ENCODE peak calls at places on chromosome 3, in nine cellular contexts. One of them, this sample, is unnamed.

GRCh38 chr3:64460877-64461276 is 226.9 kb downstream of the ADAMTS9 start:
- DNase-seq in lower leg skin: no peak
- DNase-seq in sigmoid colon: no peak
- DNase-seq in brain microvascular endothelial cell: peak; percentile 96
- DNase-seq in nephron progenitor cell: no peak
- DNase-seq in foreskin keratinocyte: no peak
- DNase-seq in AG09309: peak; percentile 85
- DNase-seq in fibroblast of pulmonary artery: peak; percentile 60
- DNase-seq in foreskin fibroblast: peak; percentile 71
- DNase-seq in this sample: no peak

GRCh38 chr3:113534365-113534764 is 2.0 kb downstream of the SIDT1 start:
- DNase-seq in sigmoid colon: no peak
- DNase-seq in lower leg skin: no peak
- DNase-seq in foreskin fibroblast: no peak
- DNase-seq in brain microvascular endothelial cell: no peak
- DNase-seq in nephron progenitor cell: no peak
- DNase-seq in fibroblast of pulmonary artery: no peak
- DNase-seq in AG09309: no peak
- DNase-seq in foreskin keratinocyte: no peak
- DNase-seq in this sample: no peak

GRCh38 chr3:39981547-39982184 is 172.3 kb downstream of the MYRIP start:
- DNase-seq in foreskin fibroblast: peak; percentile 40
- DNase-seq in fibroblast of pulmonary artery: peak; percentile 9
- DNase-seq in AG09309: no peak
- DNase-seq in nephron progenitor cell: no peak
- DNase-seq in sigmoid colon: no peak
- DNase-seq in lower leg skin: no peak
- DNase-seq in brain microvascular endothelial cell: no peak
- DNase-seq in foreskin keratinocyte: no peak
- DNase-seq in this sample: no peak

GRCh38 chr3:118165413-118165812 is 869.2 kb downstream of the IGSF11 start:
- DNase-seq in brain microvascular endothelial cell: no peak
- DNase-seq in fibroblast of pulmonary artery: no peak
- DNase-seq in foreskin fibroblast: no peak
- DNase-seq in lower leg skin: no peak
- DNase-seq in foreskin keratinocyte: peak; percentile 75
- DNase-seq in AG09309: no peak
- DNase-seq in sigmoid colon: no peak
- DNase-seq in nephron progenitor cell: no peak
- DNase-seq in this sample: no peak

GRCh38 chr3:16741890-16742289 is 136.7 kb upstream of the DAZL start:
- DNase-seq in foreskin keratinocyte: no peak
- DNase-seq in foreskin fibroblast: no peak
- DNase-seq in fibroblast of pulmonary artery: peak; percentile 20
- DNase-seq in AG09309: no peak
- DNase-seq in brain microvascular endothelial cell: peak; percentile 76
- DNase-seq in lower leg skin: no peak
- DNase-seq in sigmoid colon: no peak
- DNase-seq in nephron progenitor cell: no peak
- DNase-seq in this sample: no peak

GRCh38 chr3:194540268-194540937 is 53.6 kb upstream of the ATP13A3 start:
- DNase-seq in nephron progenitor cell: no peak
- DNase-seq in foreskin fibroblast: peak; percentile 44
- DNase-seq in sigmoid colon: no peak
- DNase-seq in foreskin keratinocyte: no peak
- DNase-seq in lower leg skin: peak; percentile 30
- DNase-seq in brain microvascular endothelial cell: no peak
- DNase-seq in AG09309: no peak
- DNase-seq in fibroblast of pulmonary artery: peak; percentile 39
- DNase-seq in this sample: no peak

GRCh38 chr3:25457642-25458419 is 29.8 kb downstream of the RARB start:
- DNase-seq in nephron progenitor cell: no peak
- DNase-seq in sigmoid colon: no peak
- DNase-seq in lower leg skin: no peak
- DNase-seq in foreskin fibroblast: peak; percentile 37
- DNase-seq in foreskin keratinocyte: peak; percentile 54
- DNase-seq in fibroblast of pulmonary artery: no peak
- DNase-seq in brain microvascular endothelial cell: no peak
- DNase-seq in AG09309: no peak
- DNase-seq in this sample: no peak

GRCh38 chr3:191637611-191638010 is 176.6 kb downstream of the PYDC2 start:
- DNase-seq in foreskin fibroblast: no peak
- DNase-seq in sigmoid colon: no peak
- DNase-seq in nephron progenitor cell: no peak
- DNase-seq in brain microvascular endothelial cell: no peak
- DNase-seq in AG09309: no peak
- DNase-seq in fibroblast of pulmonary artery: no peak
- DNase-seq in lower leg skin: no peak
- DNase-seq in foreskin keratinocyte: no peak
- DNase-seq in this sample: no peak

GRCh38 chr3:40464339-40465110 is 7.4 kb downstream of the RPL14 start:
- DNase-seq in sigmoid colon: no peak
- DNase-seq in foreskin fibroblast: peak; percentile 16
- DNase-seq in AG09309: no peak
- DNase-seq in lower leg skin: no peak
- DNase-seq in foreskin keratinocyte: no peak
- DNase-seq in nephron progenitor cell: no peak
- DNase-seq in fibroblast of pulmonary artery: no peak
- DNase-seq in brain microvascular endothelial cell: no peak
- DNase-seq in this sample: no peak

GRCh38 chr3:46965151-46965550 is 11.4 kb downstream of the CCDC12 start:
- DNase-seq in foreskin keratinocyte: no peak
- DNase-seq in nephron progenitor cell: no peak
- DNase-seq in foreskin fibroblast: no peak
- DNase-seq in fibroblast of pulmonary artery: no peak
- DNase-seq in lower leg skin: no peak
- DNase-seq in AG09309: no peak
- DNase-seq in sigmoid colon: no peak
- DNase-seq in brain microvascular endothelial cell: no peak
- DNase-seq in this sample: no peak

GRCh38 chr3:181712505-181713299 is 977 bp downstream of the SOX2 start:
- DNase-seq in foreskin fibroblast: peak; percentile 24
- DNase-seq in AG09309: no peak
- DNase-seq in brain microvascular endothelial cell: no peak
- DNase-seq in lower leg skin: no peak
- DNase-seq in foreskin keratinocyte: peak; percentile 50
- DNase-seq in sigmoid colon: no peak
- DNase-seq in fibroblast of pulmonary artery: no peak
- DNase-seq in nephron progenitor cell: peak; percentile 59
- DNase-seq in this sample: peak; percentile 75

GRCh38 chr3:18426597-18426996 is 1.5 kb upstream of the SATB1 start:
- DNase-seq in brain microvascular endothelial cell: no peak
- DNase-seq in AG09309: no peak
- DNase-seq in foreskin fibroblast: no peak
- DNase-seq in sigmoid colon: no peak
- DNase-seq in lower leg skin: no peak
- DNase-seq in nephron progenitor cell: no peak
- DNase-seq in foreskin keratinocyte: no peak
- DNase-seq in fibroblast of pulmonary artery: no peak
- DNase-seq in this sample: no peak
- TF ChIP-seq CTCF in brain microvascular endothelial cell: no peak
- TF ChIP-seq CTCF in AG09309: no peak
- TF ChIP-seq CTCF in foreskin fibroblast: no peak
- TF ChIP-seq CTCF in sigmoid colon: no peak
- TF ChIP-seq CTCF in lower leg skin: no peak
- TF ChIP-seq CTCF in nephron progenitor cell: no peak
- TF ChIP-seq CTCF in foreskin keratinocyte: no peak
- TF ChIP-seq CTCF in fibroblast of pulmonary artery: no peak
- TF ChIP-seq CTCF in this sample: no peak

GRCh38 chr3:127834771-127835170 is 12.5 kb upstream of the MGLL start:
- DNase-seq in nephron progenitor cell: no peak
- DNase-seq in foreskin keratinocyte: no peak
- DNase-seq in lower leg skin: no peak
- DNase-seq in foreskin fibroblast: no peak
- DNase-seq in sigmoid colon: no peak
- DNase-seq in brain microvascular endothelial cell: no peak
- DNase-seq in fibroblast of pulmonary artery: no peak
- DNase-seq in AG09309: no peak
- DNase-seq in this sample: no peak

GRCh38 chr3:127833281-127834032 is 11.1 kb upstream of the MGLL start:
- DNase-seq in lower leg skin: no peak
- DNase-seq in foreskin fibroblast: no peak
- DNase-seq in sigmoid colon: no peak
- DNase-seq in fibroblast of pulmonary artery: no peak
- DNase-seq in brain microvascular endothelial cell: no peak
- DNase-seq in foreskin keratinocyte: peak; percentile 84
- DNase-seq in nephron progenitor cell: no peak
- DNase-seq in AG09309: no peak
- DNase-seq in this sample: no peak

GRCh38 chr3:127840671-127841070 is 18.4 kb upstream of the MGLL start:
- DNase-seq in foreskin fibroblast: no peak
- DNase-seq in fibroblast of pulmonary artery: no peak
- DNase-seq in nephron progenitor cell: no peak
- DNase-seq in lower leg skin: no peak
- DNase-seq in AG09309: no peak
- DNase-seq in foreskin keratinocyte: no peak
- DNase-seq in sigmoid colon: no peak
- DNase-seq in brain microvascular endothelial cell: no peak
- DNase-seq in this sample: no peak

GRCh38 chr3:127839099-127839498 is 16.8 kb upstream of the MGLL start:
- DNase-seq in nephron progenitor cell: no peak
- DNase-seq in foreskin keratinocyte: no peak
- DNase-seq in brain microvascular endothelial cell: no peak
- DNase-seq in lower leg skin: no peak
- DNase-seq in foreskin fibroblast: no peak
- DNase-seq in AG09309: no peak
- DNase-seq in fibroblast of pulmonary artery: no peak
- DNase-seq in sigmoid colon: no peak
- DNase-seq in this sample: no peak

DNA sequence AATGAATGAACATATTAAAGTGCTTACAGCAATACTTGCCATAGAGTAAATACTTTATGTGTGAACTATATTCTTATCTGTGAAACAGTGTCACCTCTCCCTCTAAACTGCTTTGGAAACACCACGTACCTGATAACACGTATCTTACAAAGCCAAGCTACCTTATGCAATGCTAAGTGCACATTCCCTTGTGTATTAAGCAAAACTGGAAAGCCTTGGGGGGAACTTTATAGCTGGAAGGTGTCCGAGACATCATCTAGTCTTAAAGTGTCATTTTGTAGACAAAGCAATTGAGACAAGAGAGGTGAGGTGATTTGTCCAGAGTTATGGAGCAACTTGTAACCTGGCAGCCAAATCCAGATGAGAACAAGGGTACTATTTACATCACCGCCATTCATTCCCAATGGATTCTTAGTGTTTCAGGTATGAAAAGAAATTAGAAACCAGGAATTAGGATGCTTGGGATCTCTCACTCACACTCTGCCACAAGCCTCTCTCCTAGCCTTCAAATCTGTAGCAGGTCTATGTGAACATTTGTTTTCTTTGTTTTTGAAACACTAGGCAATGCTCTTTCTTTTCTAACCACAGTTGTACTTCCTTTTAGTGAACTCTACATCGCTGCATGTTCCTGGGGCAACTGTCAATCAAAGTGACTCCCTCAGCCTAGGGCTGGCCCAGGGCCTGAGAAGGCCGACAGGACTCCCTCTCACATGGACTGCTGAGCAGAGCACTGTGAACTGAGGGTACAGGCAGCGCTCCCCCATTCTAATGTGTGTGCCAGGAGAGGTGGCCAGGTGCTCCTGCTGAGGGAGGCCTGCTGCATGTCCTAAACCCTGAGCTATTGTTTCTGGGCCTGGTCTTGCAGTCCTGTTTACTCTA is 13.9 kb upstream of the MGLL start:
- DNase-seq in lower leg skin: no peak
- DNase-seq in sigmoid colon: no peak
- DNase-seq in foreskin keratinocyte: no peak
- DNase-seq in AG09309: no peak
- DNase-seq in brain microvascular endothelial cell: no peak
- DNase-seq in fibroblast of pulmonary artery: no peak
- DNase-seq in foreskin fibroblast: no peak
- DNase-seq in nephron progenitor cell: no peak
- DNase-seq in this sample: no peak
- TF ChIP-seq CTCF in lower leg skin: no peak
- TF ChIP-seq CTCF in sigmoid colon: no peak
- TF ChIP-seq CTCF in foreskin keratinocyte: no peak
- TF ChIP-seq CTCF in AG09309: no peak
- TF ChIP-seq CTCF in brain microvascular endothelial cell: no peak
- TF ChIP-seq CTCF in fibroblast of pulmonary artery: no peak
- TF ChIP-seq CTCF in foreskin fibroblast: no peak
- TF ChIP-seq CTCF in nephron progenitor cell: no peak
- TF ChIP-seq CTCF in this sample: no peak

DNA sequence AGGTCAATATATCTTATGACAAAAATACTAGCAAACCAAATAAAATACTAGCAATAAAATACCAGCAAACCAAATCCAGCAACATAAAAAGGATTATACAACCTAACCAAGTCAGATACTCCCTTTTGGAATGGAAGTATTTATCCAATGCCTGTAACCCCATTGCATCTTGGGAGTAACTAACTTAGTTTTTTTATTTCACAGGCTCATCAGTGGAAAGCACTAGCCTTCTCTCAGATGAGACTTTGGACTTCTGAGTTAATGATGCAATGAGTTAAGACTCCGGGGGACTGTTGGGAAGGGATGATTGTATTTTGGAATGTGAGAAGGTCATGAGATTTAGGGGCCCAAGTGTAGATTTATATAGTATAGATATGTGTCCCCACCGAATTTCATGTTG is 41.2 kb downstream of the POLQ start:
- DNase-seq in sigmoid colon: no peak
- DNase-seq in nephron progenitor cell: no peak
- DNase-seq in fibroblast of pulmonary artery: no peak
- DNase-seq in AG09309: no peak
- DNase-seq in brain microvascular endothelial cell: no peak
- DNase-seq in foreskin fibroblast: no peak
- DNase-seq in foreskin keratinocyte: no peak
- DNase-seq in lower leg skin: no peak
- DNase-seq in this sample: no peak
- TF ChIP-seq CTCF in sigmoid colon: no peak
- TF ChIP-seq CTCF in nephron progenitor cell: no peak
- TF ChIP-seq CTCF in fibroblast of pulmonary artery: no peak
- TF ChIP-seq CTCF in AG09309: no peak
- TF ChIP-seq CTCF in brain microvascular endothelial cell: no peak
- TF ChIP-seq CTCF in foreskin fibroblast: no peak
- TF ChIP-seq CTCF in foreskin keratinocyte: no peak
- TF ChIP-seq CTCF in lower leg skin: no peak
- TF ChIP-seq CTCF in this sample: no peak

DNA sequence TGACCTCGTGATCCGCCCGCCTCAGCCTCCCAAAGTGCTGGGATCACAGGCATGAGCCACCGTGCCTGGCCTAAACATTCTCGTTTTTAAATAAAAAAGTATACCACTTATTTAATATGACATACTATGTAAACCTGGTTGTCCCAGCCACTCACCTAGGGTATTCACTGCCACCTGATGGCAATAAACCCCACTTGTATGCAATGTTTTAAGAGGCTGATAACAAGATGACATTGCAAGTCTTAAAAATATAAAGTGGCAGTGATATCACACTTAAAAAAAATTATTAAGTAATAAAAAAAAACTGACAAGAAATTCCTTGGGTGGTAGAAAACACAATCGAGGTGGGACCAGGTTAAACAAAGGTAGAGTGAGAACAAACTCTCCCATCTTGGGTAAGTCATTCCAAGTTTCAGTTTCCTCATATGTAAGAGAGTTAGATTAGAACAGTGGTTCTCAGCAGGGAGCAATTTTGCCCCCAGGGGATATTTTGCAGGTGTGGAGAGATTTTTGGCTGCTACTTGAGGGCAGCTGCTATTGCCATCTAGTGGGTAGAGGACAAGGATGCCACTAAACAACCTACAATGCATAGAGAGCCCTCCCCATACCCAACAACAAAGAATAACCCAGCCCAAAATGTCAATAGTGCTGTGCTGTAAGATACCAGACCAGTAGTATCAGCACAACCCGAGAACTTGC is 14.5 kb downstream of the ARF4 start:
- DNase-seq in foreskin fibroblast: peak; percentile 33
- DNase-seq in sigmoid colon: no peak
- DNase-seq in nephron progenitor cell: no peak
- DNase-seq in brain microvascular endothelial cell: no peak
- DNase-seq in foreskin keratinocyte: peak; percentile 86
- DNase-seq in fibroblast of pulmonary artery: no peak
- DNase-seq in AG09309: no peak
- DNase-seq in lower leg skin: no peak
- DNase-seq in this sample: no peak
- TF ChIP-seq CTCF in foreskin fibroblast: no peak
- TF ChIP-seq CTCF in sigmoid colon: no peak
- TF ChIP-seq CTCF in nephron progenitor cell: no peak
- TF ChIP-seq CTCF in brain microvascular endothelial cell: peak; percentile 35
- TF ChIP-seq CTCF in foreskin keratinocyte: peak; percentile 78
- TF ChIP-seq CTCF in fibroblast of pulmonary artery: peak; percentile 29
- TF ChIP-seq CTCF in AG09309: no peak
- TF ChIP-seq CTCF in lower leg skin: no peak
- TF ChIP-seq CTCF in this sample: no peak

This sample was measured in glutamatergic neuron.